ENCODE peak calls at places on chromosomes 12 and 14, in five cellular contexts. F, G, Y, S and P are unnamed samples.

GRCh38 chr12:107372229-107372658 is 278.9 kb upstream of the CRY1 start:
- DNase-seq in S (peak; percentile 27), F (no peak), Y (peak; percentile 7), G (no peak), P (no peak)

GRCh38 chr14:56185991-56186390 is 67.8 kb downstream of the PELI2 start:
- DNase-seq in G (no peak), S (no peak), F (no peak), Y (no peak), P (no peak)

GRCh38 chr12:171276-171675 is 42.7 kb downstream of the SLC6A12 start:
- DNase-seq in F (no peak), S (no peak), G (no peak), Y (no peak), P (no peak)

GRCh38 chr12:12172106-12172511 is 94.7 kb downstream of the LRP6 start:
- DNase-seq in S (no peak), F (no peak), Y (no peak), G (no peak), P (no peak)

GRCh38 chr14:96764012-96764411 is 33.2 kb upstream of the VRK1 start:
- DNase-seq in F (no peak), Y (no peak), S (no peak), G (no peak), P (no peak)

GRCh38 chr14:32400480-32400879 is 71.4 kb downstream of the AKAP6 start:
- DNase-seq in Y (no peak), F (no peak), S (no peak), G (no peak), P (no peak)

GRCh38 chr14:24277606-24278321 is 6.4 kb upstream of the RABGGTA start:
- DNase-seq in G (no peak), S (peak; percentile 29), F (no peak), Y (no peak), P (peak; percentile 28)

GRCh38 chr14:64539186-64539552 is 1.4 kb upstream of the HSPA2 start:
- DNase-seq in F (no peak), G (no peak), S (no peak), Y (no peak), P (no peak)

GRCh38 chr12:89883630-89884364 is 175.2 kb upstream of the ATP2B1 start:
- DNase-seq in Y (no peak), G (no peak), F (no peak), S (no peak), P (no peak)

GRCh38 chr12:101877816-101878811 is 734 bp downstream of the DRAM1 start:
- DNase-seq in G (peak; percentile 62), F (peak; percentile 29), Y (no peak), S (peak; percentile 37), P (peak; percentile 25)

GRCh38 chr12:117845271-117845904 is 123.4 kb downstream of the KSR2 start:
- DNase-seq in F (no peak), Y (no peak), S (no peak), G (no peak), P (no peak)

GRCh38 chr14:61484011-61484410 is 162.6 kb downstream of the PRKCH start:
- DNase-seq in Y (no peak), S (no peak), F (no peak), G (no peak), P (no peak)

GRCh38 chr12:55067701-55068100 is 47.9 kb downstream of the NEUROD4 start:
- DNase-seq in Y (no peak), F (no peak), G (no peak), S (no peak), P (no peak)

GRCh38 chr12:30829876-30830275 is 75.1 kb upstream of the CAPRIN2 start:
- DNase-seq in F (no peak), S (no peak), Y (no peak), G (no peak), P (no peak)

GRCh38 chr14:59228416-59228815 is 39.9 kb downstream of the DAAM1 start:
- DNase-seq in G (no peak), Y (no peak), F (no peak), S (no peak), P (no peak)

GRCh38 chr14:104560586-104560945 is 19.0 kb upstream of the C14orf180 start:
- DNase-seq in G (no peak), Y (no peak), S (no peak), F (no peak), P (no peak)

GRCh38 chr12:52442600-52443061 is 8.5 kb upstream of the KRT75 start:
- DNase-seq in Y (no peak), G (no peak), S (no peak), F (no peak), P (no peak)

GRCh38 chr12:49539406-49540228 is 787 bp downstream of the KCNH3 start:
- DNase-seq in Y (no peak), F (no peak), S (no peak), G (peak; percentile 33), P (no peak)

GRCh38 chr14:34498684-34499412 is 36.8 kb upstream of the SPTSSA start:
- DNase-seq in F (no peak), Y (no peak), S (no peak), G (no peak), P (no peak)

GRCh38 chr12:6426882-6427671 is 17.7 kb upstream of the CD27 start:
- DNase-seq in F (no peak), S (peak; percentile 86), Y (peak; percentile 40), G (peak; percentile 31), P (no peak)

GRCh38 chr12:132111641-132112304 is 32.3 kb downstream of the DDX51 start:
- DNase-seq in S (no peak), F (no peak), Y (no peak), G (peak; percentile 32), P (no peak)

GRCh38 chr14:92954933-92955332 is 32.0 kb downstream of the CHGA start:
- DNase-seq in S (no peak), F (no peak), G (no peak), Y (no peak), P (no peak)

GRCh38 chr14:66610154-66610563 is 102.2 kb downstream of the GPHN start:
- DNase-seq in Y (no peak), G (no peak), F (no peak), S (no peak), P (no peak)

GRCh38 chr12:26523708-26524150 is 309.3 kb downstream of the ITPR2 start:
- DNase-seq in F (peak; percentile 84), S (peak; percentile 41), G (peak; percentile 95), Y (no peak), P (peak; percentile 98)

GRCh38 chr14:64723691-64724577 is 19.7 kb downstream of the PLEKHG3 start:
- DNase-seq in S (no peak), F (no peak), G (no peak), Y (no peak), P (no peak)

GRCh38 chr14:104462651-104463630 is 116.6 kb upstream of the C14orf180 start:
- DNase-seq in S (no peak), Y (no peak), F (no peak), G (no peak), P (peak; percentile 48)

GRCh38 chr12:93526786-93527428 is 45.6 kb upstream of the SOCS2 start:
- DNase-seq in G (no peak), S (no peak), Y (no peak), F (no peak), P (no peak)

GRCh38 chr12:93518725-93519124 is 51.4 kb downstream of the MRPL42 start:
- DNase-seq in S (no peak), Y (no peak), F (no peak), G (no peak), P (no peak)

GRCh38 chr12:25368542-25368941 is 117.8 kb upstream of the KRAS start:
- DNase-seq in S (no peak), Y (no peak), G (no peak), F (no peak), P (no peak)

GRCh38 chr14:104387385-104388010 is 192.1 kb upstream of the C14orf180 start:
- DNase-seq in G (peak; percentile 40), F (peak; percentile 16), S (no peak), Y (no peak), P (peak; percentile 52)

GRCh38 chr12:116319851-116320621 is 42.5 kb upstream of the MED13L start:
- DNase-seq in F (peak; percentile 64), S (no peak), Y (no peak), G (no peak), P (peak; percentile 88)

GRCh38 chr12:93848453-93849120 is 171.4 kb downstream of the CRADD start:
- DNase-seq in Y (no peak), F (no peak), G (no peak), S (no peak), P (no peak)

GRCh38 chr12:100574262-100575074 is 984 bp downstream of the GAS2L3 start:
- DNase-seq in F (peak; percentile 36), Y (no peak), G (no peak), S (no peak), P (no peak)

GRCh38 chr14:84806627-84807026 is 723.3 kb upstream of the FLRT2 start:
- DNase-seq in G (no peak), Y (no peak), S (no peak), F (no peak), P (no peak)

GRCh38 chr12:72642726-72643125 is 370.6 kb downstream of the TRHDE start:
- DNase-seq in G (no peak), S (no peak), F (no peak), Y (no peak), P (no peak)

GRCh38 chr12:19191563-19191962 is 62.0 kb downstream of the PLEKHA5 start:
- DNase-seq in G (no peak), S (no peak), Y (no peak), F (no peak), P (no peak)

GRCh38 chr12:84689638-84690037 is 223.0 kb downstream of the SLC6A15 start:
- DNase-seq in G (no peak), S (no peak), F (no peak), Y (no peak), P (no peak)
- H3K4me3 ChIP-seq in G (no peak overlapping the region), S (no peak overlapping the region), F (no peak overlapping the region), Y (no peak overlapping the region), P (no peak overlapping the region)

GRCh38 chr14:102988054-102988453 is 65.6 kb downstream of the AMN start:
- DNase-seq in S (no peak), F (no peak), G (no peak), Y (no peak), P (no peak)
- H3K36me3 ChIP-seq in S (peaks cover 86% of the 10 kb centered on the region), F (peaks cover 16% of the 10 kb centered on the region), G (peaks cover 14% of the 10 kb centered on the region), Y (no peaks in the 10 kb centered on the region), P (peaks cover 88% of the 10 kb centered on the region)

DNA sequence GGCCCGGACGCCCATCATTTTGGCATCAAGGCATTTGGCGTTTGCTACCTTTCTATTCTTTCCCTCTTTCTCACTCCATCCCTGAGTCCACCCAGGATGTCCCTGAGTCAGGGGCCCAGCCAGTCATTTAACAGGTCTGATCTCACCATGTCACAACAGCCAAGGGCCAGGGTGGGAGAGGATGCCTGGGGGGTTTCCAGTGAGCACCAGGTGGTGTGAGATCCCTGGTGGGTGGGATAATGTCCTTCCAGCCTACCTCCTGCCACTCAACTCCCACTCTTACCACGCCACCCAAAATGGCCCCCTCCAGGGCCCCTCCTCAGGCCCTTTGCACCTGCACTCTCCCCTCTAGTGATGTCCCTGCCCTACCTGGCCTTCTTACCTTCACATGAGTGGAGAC is 310.8 kb downstream of the BCL11B start:
- DNase-seq in F (no peak), S (no peak), Y (no peak), G (no peak), P (no peak)
- H3K9me3 ChIP-seq in F (no peaks in the 10 kb centered on the region), S (no peaks in the 10 kb centered on the region), Y (no peaks in the 10 kb centered on the region), G (no peaks in the 10 kb centered on the region), P (no peaks in the 10 kb centered on the region)

GRCh38 chr12:119615518-119616475 is 22.2 kb downstream of the TMEM233 start:
- DNase-seq in G (no peak), F (no peak), Y (no peak), S (no peak), P (no peak)
- H3K4me3 ChIP-seq in G (no peak overlapping the region), F (no peak overlapping the region), Y (no peak overlapping the region), S (no peak overlapping the region), P (no peak overlapping the region)

GRCh38 chr12:121816925-121817647 is 13.3 kb downstream of the SETD1B start:
- DNase-seq in S (no peak), G (no peak), Y (no peak), F (no peak), P (no peak)
- H3K36me3 ChIP-seq in S (peaks cover 79% of the 10 kb centered on the region), G (peaks cover 73% of the 10 kb centered on the region), Y (peaks cover 49% of the 10 kb centered on the region), F (peaks cover 28% of the 10 kb centered on the region), P (peaks cover 88% of the 10 kb centered on the region)